ENCODE peak calls at places on chromosomes 7 and 10, in eight cellular contexts. One of them, this sample, is unnamed.

GRCh38 chr7:12066561-12066960 is 144.5 kb upstream of the TMEM106B start:
- DNase-seq in astrocyte of the spinal cord: no peak
- DNase-seq in hippocampal formation: no peak
- DNase-seq in NCI-H146: peak
- DNase-seq in effector memory CD8-positive, alpha-beta T cell: no peak
- DNase-seq in stimulated activated CD4-positive, alpha-beta T cell treated with anti-CD3 and anti-CD28 coated beads, Interleukin-2, amount 100 ng/mL, for 48 hours: no peak
- DNase-seq in substantia nigra: no peak
- DNase-seq in activated T-cell treated with anti-CD3 and anti-CD28 coated beads, Interleukin-2, amount 50 U/mL, for 48 hours: no peak
- DNase-seq in this sample: no peak

GRCh38 chr10:17237915-17238444 is 9.9 kb downstream of the VIM start:
- DNase-seq in activated T-cell treated with anti-CD3 and anti-CD28 coated beads, Interleukin-2, amount 50 U/mL, for 48 hours: no peak
- DNase-seq in hippocampal formation: no peak
- DNase-seq in substantia nigra: no peak
- DNase-seq in effector memory CD8-positive, alpha-beta T cell: no peak
- DNase-seq in stimulated activated CD4-positive, alpha-beta T cell treated with anti-CD3 and anti-CD28 coated beads, Interleukin-2, amount 100 ng/mL, for 48 hours: no peak
- DNase-seq in astrocyte of the spinal cord: no peak
- DNase-seq in NCI-H146: no peak
- DNase-seq in this sample: peak

GRCh38 chr7:44727346-44728262 is 21.0 kb upstream of the ZMIZ2 start:
- DNase-seq in hippocampal formation: no peak
- DNase-seq in stimulated activated CD4-positive, alpha-beta T cell treated with anti-CD3 and anti-CD28 coated beads, Interleukin-2, amount 100 ng/mL, for 48 hours: no peak
- DNase-seq in substantia nigra: no peak
- DNase-seq in activated T-cell treated with anti-CD3 and anti-CD28 coated beads, Interleukin-2, amount 50 U/mL, for 48 hours: no peak
- DNase-seq in effector memory CD8-positive, alpha-beta T cell: no peak
- DNase-seq in astrocyte of the spinal cord: peak
- DNase-seq in NCI-H146: no peak
- DNase-seq in this sample: peak

GRCh38 chr10:131163444-131163843 is 148.1 kb downstream of the TCERG1L start:
- DNase-seq in stimulated activated CD4-positive, alpha-beta T cell treated with anti-CD3 and anti-CD28 coated beads, Interleukin-2, amount 100 ng/mL, for 48 hours: no peak
- DNase-seq in substantia nigra: no peak
- DNase-seq in NCI-H146: no peak
- DNase-seq in effector memory CD8-positive, alpha-beta T cell: no peak
- DNase-seq in hippocampal formation: no peak
- DNase-seq in activated T-cell treated with anti-CD3 and anti-CD28 coated beads, Interleukin-2, amount 50 U/mL, for 48 hours: no peak
- DNase-seq in astrocyte of the spinal cord: no peak
- DNase-seq in this sample: no peak

GRCh38 chr10:11787846-11788245 is 35.3 kb upstream of the PROSER2 start:
- DNase-seq in activated T-cell treated with anti-CD3 and anti-CD28 coated beads, Interleukin-2, amount 50 U/mL, for 48 hours: no peak
- DNase-seq in hippocampal formation: no peak
- DNase-seq in astrocyte of the spinal cord: no peak
- DNase-seq in stimulated activated CD4-positive, alpha-beta T cell treated with anti-CD3 and anti-CD28 coated beads, Interleukin-2, amount 100 ng/mL, for 48 hours: no peak
- DNase-seq in NCI-H146: peak
- DNase-seq in effector memory CD8-positive, alpha-beta T cell: no peak
- DNase-seq in substantia nigra: no peak
- DNase-seq in this sample: no peak

GRCh38 chr7:151057038-151057736 is 510 bp downstream of the CDK5 start:
- DNase-seq in activated T-cell treated with anti-CD3 and anti-CD28 coated beads, Interleukin-2, amount 50 U/mL, for 48 hours: no peak
- DNase-seq in hippocampal formation: no peak
- DNase-seq in stimulated activated CD4-positive, alpha-beta T cell treated with anti-CD3 and anti-CD28 coated beads, Interleukin-2, amount 100 ng/mL, for 48 hours: no peak
- DNase-seq in substantia nigra: no peak
- DNase-seq in effector memory CD8-positive, alpha-beta T cell: no peak
- DNase-seq in astrocyte of the spinal cord: no peak
- DNase-seq in NCI-H146: peak
- DNase-seq in this sample: no peak

GRCh38 chr10:7986851-7987250 is 67.6 kb upstream of the GATA3 start:
- DNase-seq in NCI-H146: no peak
- DNase-seq in effector memory CD8-positive, alpha-beta T cell: no peak
- DNase-seq in astrocyte of the spinal cord: peak
- DNase-seq in hippocampal formation: no peak
- DNase-seq in substantia nigra: no peak
- DNase-seq in activated T-cell treated with anti-CD3 and anti-CD28 coated beads, Interleukin-2, amount 50 U/mL, for 48 hours: no peak
- DNase-seq in stimulated activated CD4-positive, alpha-beta T cell treated with anti-CD3 and anti-CD28 coated beads, Interleukin-2, amount 100 ng/mL, for 48 hours: no peak
- DNase-seq in this sample: no peak

GRCh38 chr10:43598447-43598846 is 7.8 kb upstream of the ZNF485 start:
- DNase-seq in astrocyte of the spinal cord: peak
- DNase-seq in stimulated activated CD4-positive, alpha-beta T cell treated with anti-CD3 and anti-CD28 coated beads, Interleukin-2, amount 100 ng/mL, for 48 hours: no peak
- DNase-seq in hippocampal formation: no peak
- DNase-seq in effector memory CD8-positive, alpha-beta T cell: no peak
- DNase-seq in substantia nigra: no peak
- DNase-seq in NCI-H146: no peak
- DNase-seq in activated T-cell treated with anti-CD3 and anti-CD28 coated beads, Interleukin-2, amount 50 U/mL, for 48 hours: no peak
- DNase-seq in this sample: no peak

GRCh38 chr7:786472-787255 is 45.6 kb upstream of the SUN1 start:
- DNase-seq in activated T-cell treated with anti-CD3 and anti-CD28 coated beads, Interleukin-2, amount 50 U/mL, for 48 hours: peak
- DNase-seq in NCI-H146: peak
- DNase-seq in stimulated activated CD4-positive, alpha-beta T cell treated with anti-CD3 and anti-CD28 coated beads, Interleukin-2, amount 100 ng/mL, for 48 hours: peak
- DNase-seq in substantia nigra: peak
- DNase-seq in hippocampal formation: no peak
- DNase-seq in effector memory CD8-positive, alpha-beta T cell: peak
- DNase-seq in astrocyte of the spinal cord: peak
- DNase-seq in this sample: peak

GRCh38 chr7:83643012-83643411 is 5.9 kb downstream of the SEMA3E start:
- DNase-seq in stimulated activated CD4-positive, alpha-beta T cell treated with anti-CD3 and anti-CD28 coated beads, Interleukin-2, amount 100 ng/mL, for 48 hours: no peak
- DNase-seq in NCI-H146: no peak
- DNase-seq in hippocampal formation: no peak
- DNase-seq in activated T-cell treated with anti-CD3 and anti-CD28 coated beads, Interleukin-2, amount 50 U/mL, for 48 hours: no peak
- DNase-seq in substantia nigra: no peak
- DNase-seq in astrocyte of the spinal cord: no peak
- DNase-seq in effector memory CD8-positive, alpha-beta T cell: no peak
- DNase-seq in this sample: no peak

GRCh38 chr10:71031601-71032000 is 143.2 kb upstream of the PCBD1 start:
- DNase-seq in effector memory CD8-positive, alpha-beta T cell: no peak
- DNase-seq in activated T-cell treated with anti-CD3 and anti-CD28 coated beads, Interleukin-2, amount 50 U/mL, for 48 hours: no peak
- DNase-seq in stimulated activated CD4-positive, alpha-beta T cell treated with anti-CD3 and anti-CD28 coated beads, Interleukin-2, amount 100 ng/mL, for 48 hours: no peak
- DNase-seq in NCI-H146: peak
- DNase-seq in substantia nigra: no peak
- DNase-seq in astrocyte of the spinal cord: no peak
- DNase-seq in hippocampal formation: no peak
- DNase-seq in this sample: no peak

GRCh38 chr10:133143200-133143533 is 16.9 kb upstream of the KNDC1 start:
- DNase-seq in stimulated activated CD4-positive, alpha-beta T cell treated with anti-CD3 and anti-CD28 coated beads, Interleukin-2, amount 100 ng/mL, for 48 hours: no peak
- DNase-seq in hippocampal formation: no peak
- DNase-seq in astrocyte of the spinal cord: no peak
- DNase-seq in effector memory CD8-positive, alpha-beta T cell: no peak
- DNase-seq in activated T-cell treated with anti-CD3 and anti-CD28 coated beads, Interleukin-2, amount 50 U/mL, for 48 hours: no peak
- DNase-seq in NCI-H146: no peak
- DNase-seq in substantia nigra: no peak
- DNase-seq in this sample: no peak

GRCh38 chr7:150901160-150902035 is 49.1 kb downstream of the AOC1 start:
- DNase-seq in substantia nigra: no peak
- DNase-seq in astrocyte of the spinal cord: no peak
- DNase-seq in hippocampal formation: no peak
- DNase-seq in activated T-cell treated with anti-CD3 and anti-CD28 coated beads, Interleukin-2, amount 50 U/mL, for 48 hours: no peak
- DNase-seq in NCI-H146: no peak
- DNase-seq in effector memory CD8-positive, alpha-beta T cell: no peak
- DNase-seq in stimulated activated CD4-positive, alpha-beta T cell treated with anti-CD3 and anti-CD28 coated beads, Interleukin-2, amount 100 ng/mL, for 48 hours: no peak
- DNase-seq in this sample: no peak

GRCh38 chr10:131891196-131891928 is 9.4 kb upstream of the PPP2R2D start:
- DNase-seq in effector memory CD8-positive, alpha-beta T cell: no peak
- DNase-seq in NCI-H146: peak
- DNase-seq in hippocampal formation: no peak
- DNase-seq in stimulated activated CD4-positive, alpha-beta T cell treated with anti-CD3 and anti-CD28 coated beads, Interleukin-2, amount 100 ng/mL, for 48 hours: no peak
- DNase-seq in substantia nigra: no peak
- DNase-seq in activated T-cell treated with anti-CD3 and anti-CD28 coated beads, Interleukin-2, amount 50 U/mL, for 48 hours: no peak
- DNase-seq in astrocyte of the spinal cord: no peak
- DNase-seq in this sample: no peak

GRCh38 chr10:23015021-23015707 is 80.2 kb upstream of the MSRB2 start:
- DNase-seq in activated T-cell treated with anti-CD3 and anti-CD28 coated beads, Interleukin-2, amount 50 U/mL, for 48 hours: no peak
- DNase-seq in NCI-H146: no peak
- DNase-seq in substantia nigra: no peak
- DNase-seq in effector memory CD8-positive, alpha-beta T cell: no peak
- DNase-seq in astrocyte of the spinal cord: no peak
- DNase-seq in stimulated activated CD4-positive, alpha-beta T cell treated with anti-CD3 and anti-CD28 coated beads, Interleukin-2, amount 100 ng/mL, for 48 hours: no peak
- DNase-seq in hippocampal formation: no peak
- DNase-seq in this sample: no peak

GRCh38 chr7:46934198-46934825 is 647.6 kb downstream of the TNS3 start:
- DNase-seq in substantia nigra: no peak
- DNase-seq in stimulated activated CD4-positive, alpha-beta T cell treated with anti-CD3 and anti-CD28 coated beads, Interleukin-2, amount 100 ng/mL, for 48 hours: no peak
- DNase-seq in astrocyte of the spinal cord: no peak
- DNase-seq in NCI-H146: no peak
- DNase-seq in effector memory CD8-positive, alpha-beta T cell: no peak
- DNase-seq in hippocampal formation: no peak
- DNase-seq in activated T-cell treated with anti-CD3 and anti-CD28 coated beads, Interleukin-2, amount 50 U/mL, for 48 hours: no peak
- DNase-seq in this sample: no peak

GRCh38 chr10:115117301-115117700 is 24.1 kb downstream of the ATRNL1 start:
- DNase-seq in NCI-H146: no peak
- DNase-seq in stimulated activated CD4-positive, alpha-beta T cell treated with anti-CD3 and anti-CD28 coated beads, Interleukin-2, amount 100 ng/mL, for 48 hours: no peak
- DNase-seq in astrocyte of the spinal cord: no peak
- DNase-seq in substantia nigra: no peak
- DNase-seq in activated T-cell treated with anti-CD3 and anti-CD28 coated beads, Interleukin-2, amount 50 U/mL, for 48 hours: no peak
- DNase-seq in effector memory CD8-positive, alpha-beta T cell: no peak
- DNase-seq in hippocampal formation: no peak
- DNase-seq in this sample: no peak

GRCh38 chr10:43254199-43254730 is 12.6 kb downstream of the RASGEF1A start:
- DNase-seq in effector memory CD8-positive, alpha-beta T cell: peak
- DNase-seq in astrocyte of the spinal cord: no peak
- DNase-seq in activated T-cell treated with anti-CD3 and anti-CD28 coated beads, Interleukin-2, amount 50 U/mL, for 48 hours: peak
- DNase-seq in NCI-H146: no peak
- DNase-seq in stimulated activated CD4-positive, alpha-beta T cell treated with anti-CD3 and anti-CD28 coated beads, Interleukin-2, amount 100 ng/mL, for 48 hours: no peak
- DNase-seq in hippocampal formation: no peak
- DNase-seq in substantia nigra: no peak
- DNase-seq in this sample: no peak

GRCh38 chr10:129096340-129096984 is 370.6 kb upstream of the MGMT start:
- DNase-seq in substantia nigra: no peak
- DNase-seq in astrocyte of the spinal cord: peak
- DNase-seq in hippocampal formation: no peak
- DNase-seq in effector memory CD8-positive, alpha-beta T cell: no peak
- DNase-seq in activated T-cell treated with anti-CD3 and anti-CD28 coated beads, Interleukin-2, amount 50 U/mL, for 48 hours: no peak
- DNase-seq in NCI-H146: no peak
- DNase-seq in stimulated activated CD4-positive, alpha-beta T cell treated with anti-CD3 and anti-CD28 coated beads, Interleukin-2, amount 100 ng/mL, for 48 hours: no peak
- DNase-seq in this sample: peak

GRCh38 chr7:28591275-28591674 is 179.0 kb downstream of the CREB5 start:
- DNase-seq in hippocampal formation: no peak
- DNase-seq in effector memory CD8-positive, alpha-beta T cell: no peak
- DNase-seq in activated T-cell treated with anti-CD3 and anti-CD28 coated beads, Interleukin-2, amount 50 U/mL, for 48 hours: no peak
- DNase-seq in astrocyte of the spinal cord: no peak
- DNase-seq in substantia nigra: no peak
- DNase-seq in stimulated activated CD4-positive, alpha-beta T cell treated with anti-CD3 and anti-CD28 coated beads, Interleukin-2, amount 100 ng/mL, for 48 hours: no peak
- DNase-seq in NCI-H146: no peak
- DNase-seq in this sample: no peak

GRCh38 chr7:141014091-141014490 is 661 bp downstream of the MRPS33 start:
- DNase-seq in stimulated activated CD4-positive, alpha-beta T cell treated with anti-CD3 and anti-CD28 coated beads, Interleukin-2, amount 100 ng/mL, for 48 hours: no peak
- DNase-seq in substantia nigra: no peak
- DNase-seq in activated T-cell treated with anti-CD3 and anti-CD28 coated beads, Interleukin-2, amount 50 U/mL, for 48 hours: no peak
- DNase-seq in NCI-H146: no peak
- DNase-seq in hippocampal formation: no peak
- DNase-seq in astrocyte of the spinal cord: no peak
- DNase-seq in effector memory CD8-positive, alpha-beta T cell: no peak
- DNase-seq in this sample: no peak

GRCh38 chr7:20647051-20647450 is 31.6 kb downstream of the ABCB5 start:
- DNase-seq in effector memory CD8-positive, alpha-beta T cell: no peak
- DNase-seq in hippocampal formation: no peak
- DNase-seq in activated T-cell treated with anti-CD3 and anti-CD28 coated beads, Interleukin-2, amount 50 U/mL, for 48 hours: no peak
- DNase-seq in substantia nigra: no peak
- DNase-seq in NCI-H146: no peak
- DNase-seq in astrocyte of the spinal cord: peak
- DNase-seq in stimulated activated CD4-positive, alpha-beta T cell treated with anti-CD3 and anti-CD28 coated beads, Interleukin-2, amount 100 ng/mL, for 48 hours: no peak
- DNase-seq in this sample: no peak

GRCh38 chr10:30433779-30434272 is at the start of gene MAP3K8:
- DNase-seq in activated T-cell treated with anti-CD3 and anti-CD28 coated beads, Interleukin-2, amount 50 U/mL, for 48 hours: peak
- DNase-seq in stimulated activated CD4-positive, alpha-beta T cell treated with anti-CD3 and anti-CD28 coated beads, Interleukin-2, amount 100 ng/mL, for 48 hours: peak
- DNase-seq in NCI-H146: peak
- DNase-seq in substantia nigra: peak
- DNase-seq in astrocyte of the spinal cord: peak
- DNase-seq in hippocampal formation: peak
- DNase-seq in effector memory CD8-positive, alpha-beta T cell: peak
- DNase-seq in this sample: peak

GRCh38 chr7:46459942-46460341 is 538.9 kb upstream of the IGFBP3 start:
- DNase-seq in stimulated activated CD4-positive, alpha-beta T cell treated with anti-CD3 and anti-CD28 coated beads, Interleukin-2, amount 100 ng/mL, for 48 hours: no peak
- DNase-seq in substantia nigra: no peak
- DNase-seq in effector memory CD8-positive, alpha-beta T cell: no peak
- DNase-seq in NCI-H146: no peak
- DNase-seq in astrocyte of the spinal cord: no peak
- DNase-seq in hippocampal formation: no peak
- DNase-seq in activated T-cell treated with anti-CD3 and anti-CD28 coated beads, Interleukin-2, amount 50 U/mL, for 48 hours: no peak
- DNase-seq in this sample: no peak

GRCh38 chr7:108246227-108246837 is 116.2 kb upstream of the LAMB4 start:
- DNase-seq in substantia nigra: no peak
- DNase-seq in stimulated activated CD4-positive, alpha-beta T cell treated with anti-CD3 and anti-CD28 coated beads, Interleukin-2, amount 100 ng/mL, for 48 hours: no peak
- DNase-seq in activated T-cell treated with anti-CD3 and anti-CD28 coated beads, Interleukin-2, amount 50 U/mL, for 48 hours: no peak
- DNase-seq in effector memory CD8-positive, alpha-beta T cell: no peak
- DNase-seq in NCI-H146: peak
- DNase-seq in astrocyte of the spinal cord: peak
- DNase-seq in hippocampal formation: peak
- DNase-seq in this sample: peak

GRCh38 chr7:112510032-112510742 is 29.4 kb downstream of the LSMEM1 start:
- DNase-seq in substantia nigra: no peak
- DNase-seq in hippocampal formation: no peak
- DNase-seq in NCI-H146: no peak
- DNase-seq in stimulated activated CD4-positive, alpha-beta T cell treated with anti-CD3 and anti-CD28 coated beads, Interleukin-2, amount 100 ng/mL, for 48 hours: peak
- DNase-seq in effector memory CD8-positive, alpha-beta T cell: no peak
- DNase-seq in astrocyte of the spinal cord: peak
- DNase-seq in activated T-cell treated with anti-CD3 and anti-CD28 coated beads, Interleukin-2, amount 50 U/mL, for 48 hours: peak
- DNase-seq in this sample: no peak

GRCh38 chr7:17489987-17490386 is 191.5 kb downstream of the AHR start:
- DNase-seq in hippocampal formation: no peak
- DNase-seq in effector memory CD8-positive, alpha-beta T cell: no peak
- DNase-seq in stimulated activated CD4-positive, alpha-beta T cell treated with anti-CD3 and anti-CD28 coated beads, Interleukin-2, amount 100 ng/mL, for 48 hours: no peak
- DNase-seq in NCI-H146: no peak
- DNase-seq in substantia nigra: no peak
- DNase-seq in astrocyte of the spinal cord: no peak
- DNase-seq in activated T-cell treated with anti-CD3 and anti-CD28 coated beads, Interleukin-2, amount 50 U/mL, for 48 hours: no peak
- DNase-seq in this sample: no peak

GRCh38 chr7:87370660-87371180 is 25.3 kb downstream of the CROT start:
- DNase-seq in substantia nigra: no peak
- DNase-seq in hippocampal formation: no peak
- DNase-seq in stimulated activated CD4-positive, alpha-beta T cell treated with anti-CD3 and anti-CD28 coated beads, Interleukin-2, amount 100 ng/mL, for 48 hours: no peak
- DNase-seq in activated T-cell treated with anti-CD3 and anti-CD28 coated beads, Interleukin-2, amount 50 U/mL, for 48 hours: no peak
- DNase-seq in astrocyte of the spinal cord: peak
- DNase-seq in effector memory CD8-positive, alpha-beta T cell: no peak
- DNase-seq in NCI-H146: no peak
- DNase-seq in this sample: peak

GRCh38 chr7:154385214-154385613 is 333.0 kb downstream of the DPP6 start:
- DNase-seq in substantia nigra: no peak
- DNase-seq in astrocyte of the spinal cord: no peak
- DNase-seq in effector memory CD8-positive, alpha-beta T cell: no peak
- DNase-seq in activated T-cell treated with anti-CD3 and anti-CD28 coated beads, Interleukin-2, amount 50 U/mL, for 48 hours: no peak
- DNase-seq in stimulated activated CD4-positive, alpha-beta T cell treated with anti-CD3 and anti-CD28 coated beads, Interleukin-2, amount 100 ng/mL, for 48 hours: no peak
- DNase-seq in hippocampal formation: no peak
- DNase-seq in NCI-H146: no peak
- DNase-seq in this sample: no peak

GRCh38 chr7:85734823-85735222 is 548.0 kb upstream of the SEMA3D start:
- DNase-seq in astrocyte of the spinal cord: no peak
- DNase-seq in substantia nigra: no peak
- DNase-seq in hippocampal formation: no peak
- DNase-seq in effector memory CD8-positive, alpha-beta T cell: no peak
- DNase-seq in stimulated activated CD4-positive, alpha-beta T cell treated with anti-CD3 and anti-CD28 coated beads, Interleukin-2, amount 100 ng/mL, for 48 hours: no peak
- DNase-seq in activated T-cell treated with anti-CD3 and anti-CD28 coated beads, Interleukin-2, amount 50 U/mL, for 48 hours: no peak
- DNase-seq in NCI-H146: no peak
- DNase-seq in this sample: no peak

GRCh38 chr7:138468244-138469123 is 8.4 kb downstream of the TRIM24 start:
- DNase-seq in effector memory CD8-positive, alpha-beta T cell: no peak
- DNase-seq in NCI-H146: no peak
- DNase-seq in stimulated activated CD4-positive, alpha-beta T cell treated with anti-CD3 and anti-CD28 coated beads, Interleukin-2, amount 100 ng/mL, for 48 hours: no peak
- DNase-seq in substantia nigra: peak
- DNase-seq in hippocampal formation: peak
- DNase-seq in activated T-cell treated with anti-CD3 and anti-CD28 coated beads, Interleukin-2, amount 50 U/mL, for 48 hours: no peak
- DNase-seq in astrocyte of the spinal cord: peak
- DNase-seq in this sample: no peak

GRCh38 chr7:44547536-44548221 is 6.5 kb upstream of the NPC1L1 start:
- DNase-seq in astrocyte of the spinal cord: peak
- DNase-seq in substantia nigra: no peak
- DNase-seq in effector memory CD8-positive, alpha-beta T cell: no peak
- DNase-seq in stimulated activated CD4-positive, alpha-beta T cell treated with anti-CD3 and anti-CD28 coated beads, Interleukin-2, amount 100 ng/mL, for 48 hours: no peak
- DNase-seq in hippocampal formation: no peak
- DNase-seq in activated T-cell treated with anti-CD3 and anti-CD28 coated beads, Interleukin-2, amount 50 U/mL, for 48 hours: no peak
- DNase-seq in NCI-H146: no peak
- DNase-seq in this sample: peak

GRCh38 chr10:124741281-124741921 is 2.8 kb downstream of the FAM53B start:
- DNase-seq in hippocampal formation: peak
- DNase-seq in NCI-H146: peak
- DNase-seq in stimulated activated CD4-positive, alpha-beta T cell treated with anti-CD3 and anti-CD28 coated beads, Interleukin-2, amount 100 ng/mL, for 48 hours: peak
- DNase-seq in effector memory CD8-positive, alpha-beta T cell: peak
- DNase-seq in activated T-cell treated with anti-CD3 and anti-CD28 coated beads, Interleukin-2, amount 50 U/mL, for 48 hours: peak
- DNase-seq in astrocyte of the spinal cord: peak
- DNase-seq in substantia nigra: peak
- DNase-seq in this sample: peak